ENCODE peak calls at places on chromosomes 5 and 9, in four cellular contexts. F is stimulated activated CD8-positive, alpha-beta memory T cell treated with anti-CD3 and anti-CD28 coated beads, Interleukin-12 subunit alpha, Interleukin-12 subunit beta, amount 100 ng/mL, for 4 hours; K is germinal center; U is cardiac fibroblast. Z is an unnamed sample.

GRCh38 chr5:91162534-91163381 is 220.4 kb downstream of the ARRDC3 start:
- DNase-seq in F (peak), K (no peak), U (peak), Z (no peak)

GRCh38 chr9:133005221-133005760 is 25.5 kb upstream of the GTF3C5 start:
- DNase-seq in F (no peak), K (no peak), U (no peak), Z (no peak)

GRCh38 chr5:147935032-147935431 is 28.7 kb upstream of the C5orf46 start:
- DNase-seq in F (no peak), K (no peak), U (peak), Z (peak)

GRCh38 chr9:13665418-13666066 is 386.1 kb upstream of the MPDZ start:
- DNase-seq in F (no peak), K (no peak), U (peak), Z (no peak)

GRCh38 chr5:1343931-1344901 is 683 bp downstream of the CLPTM1L start:
- DNase-seq in F (no peak), K (no peak), U (no peak), Z (peak)

GRCh38 chr9:78026947-78027346 is 4.7 kb downstream of the GNAQ start:
- DNase-seq in F (no peak), K (no peak), U (peak), Z (no peak)

GRCh38 chr9:123796618-123797484 is 133.1 kb downstream of the DENND1A start:
- DNase-seq in F (no peak), K (no peak), U (peak), Z (no peak)

GRCh38 chr9:8070779-8071444 is 271.3 kb upstream of the DMAC1 start:
- DNase-seq in F (no peak), K (no peak), U (no peak), Z (peak)

GRCh38 chr5:54868511-54869483 is 116.6 kb downstream of the ESM1 start:
- DNase-seq in F (no peak), K (no peak), U (no peak), Z (no peak)

GRCh38 chr9:79352322-79352721 is 219.4 kb upstream of the TLE4 start:
- DNase-seq in F (no peak), K (no peak), U (no peak), Z (no peak)

GRCh38 chr5:173178369-173178910 is 34.1 kb downstream of the BNIP1 start:
- DNase-seq in F (no peak), K (no peak), U (no peak), Z (no peak)

GRCh38 chr5:143064207-143064606 is 294.0 kb downstream of the ARHGAP26 start:
- DNase-seq in F (no peak), K (no peak), U (peak), Z (no peak)

GRCh38 chr5:148957591-148958202 is 105.2 kb downstream of the SH3TC2 start:
- DNase-seq in F (peak), K (peak), U (peak), Z (peak)

GRCh38 chr5:157449011-157449723 is 10.8 kb upstream of the NIPAL4 start:
- DNase-seq in F (no peak), K (no peak), U (peak), Z (peak)

GRCh38 chr5:94983861-94984535 is 300.9 kb downstream of the MCTP1 start:
- DNase-seq in F (no peak), K (no peak), U (peak), Z (no peak)

GRCh38 chr5:165779505-165779904 is 2274.1 kb downstream of the MAT2B start:
- DNase-seq in F (no peak), K (no peak), U (no peak), Z (no peak)

GRCh38 chr5:128536229-128536860 is 1.7 kb downstream of the FBN2 start:
- DNase-seq in F (no peak), K (no peak), U (peak), Z (no peak)

GRCh38 chr5:88778736-88779135 is 104.2 kb downstream of the MEF2C start:
- DNase-seq in F (no peak), K (no peak), U (no peak), Z (no peak)

GRCh38 chr5:16588434-16589214 is 28.2 kb downstream of the RETREG1 start:
- DNase-seq in F (no peak), K (no peak), U (no peak), Z (no peak)

GRCh38 chr5:50969207-50970145 is 303.0 kb downstream of the PARP8 start:
- DNase-seq in F (no peak), K (no peak), U (no peak), Z (peak)

GRCh38 chr9:14779566-14780022 is 57.1 kb upstream of the CER1 start:
- DNase-seq in F (no peak), K (no peak), U (no peak), Z (no peak)

GRCh38 chr5:109898547-109899544 is 209.1 kb downstream of the MAN2A1 start:
- DNase-seq in F (no peak), K (no peak), U (no peak), Z (no peak)

GRCh38 chr5:112417931-112418358 is 1.1 kb downstream of the EPB41L4A start:
- DNase-seq in F (no peak), K (peak), U (peak), Z (peak)

GRCh38 chr9:91736898-91737601 is 213.0 kb downstream of the ROR2 start:
- DNase-seq in F (no peak), K (no peak), U (no peak), Z (peak)

GRCh38 chr9:130844028-130844427 is 9.0 kb downstream of the ABL1 start:
- DNase-seq in F (no peak), K (no peak), U (no peak), Z (no peak)

GRCh38 chr5:90134892-90135291 is 274.7 kb downstream of the CETN3 start:
- DNase-seq in F (no peak), K (no peak), U (peak), Z (no peak)

GRCh38 chr5:176413255-176413565 is 3.1 kb downstream of the CLTB start:
- DNase-seq in F (no peak), K (no peak), U (peak), Z (peak)

GRCh38 chr5:45411971-45412612 is 284.1 kb downstream of the HCN1 start:
- DNase-seq in F (no peak), K (no peak), U (no peak), Z (no peak)

GRCh38 chr5:157076558-157076957 is 17.6 kb upstream of the HAVCR1 start:
- DNase-seq in F (no peak), K (no peak), U (peak), Z (no peak)

GRCh38 chr9:114156658-114157421 is 1.5 kb downstream of the COL27A1 start:
- DNase-seq in F (peak), K (no peak), U (peak), Z (peak)

GRCh38 chr9:109441296-109441695 is 56.8 kb downstream of the PTPN3 start:
- DNase-seq in F (no peak), K (no peak), U (no peak), Z (peak)

GRCh38 chr9:134839441-134840125 is 41.0 kb upstream of the FCN2 start:
- DNase-seq in F (no peak), K (no peak), U (no peak), Z (peak)

GRCh38 chr5:28374492-28374934 is 1336.1 kb upstream of the CDH9 start:
- DNase-seq in F (no peak), K (no peak), U (no peak), Z (no peak)

Z was measured in SK-N-SH.